ENCODE peak calls at places on chromosomes 2 and 18, in seven cellular contexts. O is NCI-H510A treated with DMSO at 0.1 percent for 48 hours; J is GM19239; A is cardiac fibroblast; T is stimulated activated CD4-positive, alpha-beta T cell treated with anti-CD3 and anti-CD28 coated beads, Interleukin-1b, Interleukin-23, amount 100 ng/mL, for 1 hour; F is fibroblast of mammary gland; I is stimulated activated CD8-positive, alpha-beta memory T cell treated with anti-CD3 and anti-CD28 coated beads, Interleukin-4, amount 100 ng/mL, for 1 hour. N is an unnamed sample.

GRCh38 chr18:59340312-59340711 is 18.8 kb downstream of the LMAN1 start:
- DNase-seq in F (no peak), I (no peak), A (no peak), O (no peak), J (no peak), T (no peak), N (no peak)

GRCh38 chr18:62751977-62752376 is 36.6 kb downstream of the PHLPP1 start:
- DNase-seq in T (no peak), O (no peak), A (no peak), J (no peak), F (no peak), I (no peak), N (no peak)

GRCh38 chr18:74116628-74117554 is 30.7 kb downstream of the FBXO15 start:
- DNase-seq in O (peak), I (no peak), A (peak), F (peak), T (no peak), J (no peak), N (no peak)

GRCh38 chr2:213640742-213641425 is 356.6 kb downstream of the SPAG16 start:
- DNase-seq in I (no peak), A (no peak), J (no peak), T (no peak), O (peak), F (no peak), N (no peak)

GRCh38 chr18:47490882-47491281 is 239.4 kb upstream of the SKOR2 start:
- DNase-seq in A (no peak), I (no peak), F (peak), O (no peak), T (no peak), J (no peak), N (no peak)

GRCh38 chr2:113084249-113085000 is 16.7 kb downstream of the IL1F10 start:
- DNase-seq in A (peak), J (no peak), I (no peak), T (no peak), O (no peak), F (peak), N (no peak)

GRCh38 chr2:54329482-54330225 is 73.6 kb upstream of the TSPYL6 start:
- DNase-seq in F (no peak), A (peak), O (peak), T (no peak), J (no peak), I (no peak), N (no peak)

GRCh38 chr2:209727077-209727476 is 44.6 kb upstream of the UNC80 start:
- DNase-seq in O (no peak), J (no peak), A (no peak), T (no peak), I (no peak), F (no peak), N (no peak)

GRCh38 chr2:54666131-54666637 is 57.3 kb upstream of the EML6 start:
- DNase-seq in A (peak), I (no peak), T (no peak), F (peak), O (no peak), J (no peak), N (no peak)

GRCh38 chr2:17959833-17960232 is 81.4 kb downstream of the KCNS3 start:
- DNase-seq in T (no peak), A (no peak), O (no peak), F (no peak), I (no peak), J (no peak), N (no peak)

GRCh38 chr2:68248361-68248760 is 4.0 kb downstream of the PPP3R1 start:
- DNase-seq in F (no peak), T (no peak), A (no peak), J (no peak), I (no peak), O (no peak), N (no peak)

GRCh38 chr2:222982010-222982908 is 69.7 kb upstream of the KCNE4 start:
- DNase-seq in F (peak), I (no peak), O (peak), J (no peak), T (no peak), A (peak), N (peak)

GRCh38 chr18:22164337-22165048 is 4.9 kb upstream of the GATA6 start:
- DNase-seq in A (no peak), I (no peak), O (no peak), F (no peak), J (no peak), T (no peak), N (no peak)

N was measured in aorta.